ENCODE peak calls at places on chromosomes 4 and X, in ten cellular contexts. A, J, P, S, M, Z, Y, H, Q and R are unnamed samples.

GRCh38 chr4:116018831-116019230 is 905.4 kb upstream of the NDST4 start:
- DNase-seq in A (no peak), J (peak), P (no peak), S (no peak), M (no peak), Z (no peak), Y (no peak), H (no peak), Q (no peak), R (no peak)

GRCh38 chr4:90099795-90100194 is 27.4 kb upstream of the CCSER1 start:
- DNase-seq in A (no peak), J (peak), P (no peak), S (no peak), M (no peak), Z (no peak), Y (peak), H (no peak), Q (no peak), R (no peak)

GRCh38 chrX:70908541-70908940 is at the start of gene TEX11:
- DNase-seq in A (peak), J (no peak), P (no peak), S (no peak), M (no peak), Z (no peak), Y (no peak), H (no peak), Q (no peak), R (no peak)

GRCh38 chr4:15893967-15894366 is 44.6 kb downstream of the FGFBP1 start:
- DNase-seq in A (no peak), J (peak), P (no peak), S (no peak), M (peak), Z (no peak), Y (peak), H (peak), Q (no peak), R (no peak)

GRCh38 chr4:14877246-14878220 is 124.7 kb upstream of the CPEB2 start:
- DNase-seq in A (no peak), J (peak), P (no peak), S (no peak), M (no peak), Z (no peak), Y (no peak), H (no peak), Q (no peak), R (no peak)

GRCh38 chrX:110180176-110180927 is 137.5 kb downstream of the AMMECR1 start:
- DNase-seq in A (no peak), J (peak), P (no peak), S (no peak), M (peak), Z (no peak), Y (peak), H (peak), Q (no peak), R (no peak)

GRCh38 chr4:77917601-77918000 is 55.0 kb downstream of the MRPL1 start:
- DNase-seq in A (no peak), J (no peak), P (no peak), S (no peak), M (no peak), Z (no peak), Y (no peak), H (no peak), Q (no peak), R (no peak)

GRCh38 chr4:25437951-25438350 is 60.9 kb downstream of the ANAPC4 start:
- DNase-seq in A (no peak), J (no peak), P (no peak), S (no peak), M (no peak), Z (no peak), Y (no peak), H (no peak), Q (no peak), R (no peak)

GRCh38 chr4:72112514-72113156 is 80.8 kb downstream of the NPFFR2 start:
- DNase-seq in A (no peak), J (peak), P (no peak), S (peak), M (peak), Z (no peak), Y (peak), H (peak), Q (peak), R (peak)

GRCh38 chr4:144647095-144647959 is 1.4 kb downstream of the HHIP start:
- DNase-seq in A (peak), J (no peak), P (no peak), S (no peak), M (no peak), Z (peak), Y (no peak), H (no peak), Q (peak), R (peak)

GRCh38 chrX:29044802-29045201 is 457.6 kb downstream of the IL1RAPL1 start:
- DNase-seq in A (no peak), J (no peak), P (no peak), S (no peak), M (no peak), Z (no peak), Y (peak), H (no peak), Q (no peak), R (no peak)
- TF ChIP-seq CTCF in A (no peak), J (no peak), P (no peak), S (no peak), M (no peak), Z (no peak), Y (peak), H (no peak), Q (no peak), R (no peak)

GRCh38 chr4:113330200-113330599 is 280.7 kb downstream of the ANK2 start:
- DNase-seq in A (no peak), J (no peak), P (no peak), S (no peak), M (no peak), Z (no peak), Y (no peak), H (no peak), Q (no peak), R (no peak)

GRCh38 chr4:113331811-113332210 is 282.4 kb downstream of the ANK2 start:
- DNase-seq in A (peak), J (no peak), P (no peak), S (no peak), M (no peak), Z (no peak), Y (no peak), H (no peak), Q (no peak), R (no peak)

GRCh38 chr4:113327513-113327912 is 278.1 kb downstream of the ANK2 start:
- DNase-seq in A (no peak), J (no peak), P (no peak), S (no peak), M (no peak), Z (no peak), Y (peak), H (no peak), Q (no peak), R (no peak)

GRCh38 chr4:113325876-113326615 is 276.6 kb downstream of the ANK2 start:
- DNase-seq in A (no peak), J (peak), P (no peak), S (no peak), M (no peak), Z (no peak), Y (peak), H (no peak), Q (no peak), R (no peak)

DNA sequence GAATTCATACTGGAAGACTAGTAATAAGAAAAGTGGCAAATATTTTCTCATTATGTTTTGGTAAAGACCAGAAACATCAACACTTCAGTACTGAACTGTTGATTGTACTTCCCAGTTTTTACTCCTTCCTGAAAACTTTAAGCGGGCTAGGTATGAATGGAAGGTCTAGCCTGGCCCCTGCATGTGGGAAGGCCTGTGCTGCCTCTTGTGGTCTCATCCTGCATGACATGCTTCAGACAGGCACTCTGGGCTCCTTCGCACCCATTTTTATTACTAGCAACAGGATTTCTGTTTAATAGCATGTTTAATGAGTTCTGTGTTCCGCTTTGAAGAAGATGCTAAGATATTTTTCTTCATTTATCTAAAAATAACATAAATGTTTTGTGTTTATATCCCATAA is 279.1 kb downstream of the ANK2 start:
- DNase-seq in A (peak), J (peak), P (no peak), S (no peak), M (no peak), Z (peak), Y (peak), H (no peak), Q (no peak), R (no peak)
- TF ChIP-seq CTCF in A (peak), J (peak), P (peak), S (no peak), M (peak), Z (peak), Y (no peak), H (peak), Q (no peak), R (no peak)

DNA sequence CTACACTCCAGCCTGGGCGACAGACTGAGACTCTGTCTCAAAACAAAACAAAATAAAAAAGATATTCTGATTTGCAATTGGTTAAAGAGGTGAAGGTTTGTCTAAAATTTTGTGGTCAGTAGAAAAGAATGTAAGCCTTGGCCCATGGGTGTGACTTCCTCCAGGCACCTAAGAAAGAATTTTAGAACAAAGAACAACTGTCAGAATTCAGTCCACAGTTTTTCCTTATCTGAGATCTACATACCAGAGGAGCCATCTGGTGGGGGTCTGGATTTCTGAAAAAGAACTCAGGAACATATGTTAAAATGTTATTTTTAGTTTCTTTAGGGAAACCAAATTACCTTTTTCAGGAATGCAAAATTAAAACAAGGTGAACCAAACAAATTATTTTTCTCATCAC is 434.1 kb downstream of the ANKRD50 start:
- DNase-seq in A (no peak), J (peak), P (no peak), S (no peak), M (peak), Z (no peak), Y (peak), H (peak), Q (no peak), R (no peak)
- TF ChIP-seq CTCF in A (no peak), J (no peak), P (no peak), S (no peak), M (no peak), Z (no peak), Y (no peak), H (no peak), Q (no peak), R (no peak)

DNA sequence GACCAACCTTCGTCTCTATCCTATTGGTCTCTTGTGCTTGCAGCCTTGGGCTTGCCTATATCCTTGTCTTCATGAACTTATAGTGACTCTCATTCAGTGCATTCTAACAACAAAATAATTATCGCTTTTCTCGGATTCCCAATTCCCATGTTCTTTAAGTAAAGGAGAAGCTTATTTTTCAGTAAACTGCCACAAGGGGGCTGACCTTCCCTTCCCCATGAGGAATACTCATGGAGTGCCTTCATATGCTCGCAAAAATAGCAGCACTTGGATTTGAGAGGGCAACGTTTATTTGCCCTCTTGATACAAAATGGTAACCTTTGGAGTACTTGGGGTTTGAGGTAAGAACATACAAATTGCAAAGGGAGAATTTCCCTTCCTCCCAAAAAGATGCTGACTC is 183.2 kb upstream of the TENT5D start:
- DNase-seq in A (peak), J (no peak), P (no peak), S (no peak), M (no peak), Z (peak), Y (no peak), H (no peak), Q (no peak), R (no peak)
- TF ChIP-seq CTCF in A (no peak), J (no peak), P (no peak), S (no peak), M (no peak), Z (peak), Y (no peak), H (no peak), Q (no peak), R (no peak)